ENCODE peak calls at places on chromosome 18, in eight cellular contexts. J is effector memory CD4-positive, alpha-beta T cell; D is BE2C; A is cardiac muscle cell; M is left ventricle myocardium inferior; H is H1; C is mammary epithelial cell; L is GM23338. Z is an unnamed sample. For H3K36me3 and H3K27me3, the result is how much of the 10 kb centered on the place peaks cover.

GRCh38 chr18:58682429-58683069 is 11.3 kb downstream of the MALT1 start:
- DNase-seq in J (no peak), D (peak), A (peak), M (peak), H (no peak), C (peak), L (no peak), Z (no peak)

GRCh38 chr18:49250819-49251388 is 209.5 kb downstream of the DYM start:
- DNase-seq in J (no peak), D (peak), A (peak), M (no peak), H (no peak), C (no peak), L (peak), Z (no peak)

GRCh38 chr18:6414723-6415362 is at the start of gene L3MBTL4:
- DNase-seq in J (no peak), D (no peak), A (peak), M (peak), H (peak), C (peak), L (peak), Z (peak)

GRCh38 chr18:31497711-31498449 is at the start of gene DSG2:
- DNase-seq in J (no peak), D (peak), A (peak), M (peak), H (peak), C (peak), L (peak), Z (peak)

GRCh38 chr18:73840319-73841065 is 307.1 kb downstream of the FBXO15 start:
- DNase-seq in J (no peak), D (no peak), A (no peak), M (no peak), H (no peak), C (no peak), L (no peak), Z (no peak)

GRCh38 chr18:3688682-3689081 is 238.7 kb downstream of the TGIF1 start:
- DNase-seq in J (no peak), D (no peak), A (peak), M (no peak), H (no peak), C (peak), L (peak), Z (no peak)

GRCh38 chr18:494602-494983 is 5.9 kb downstream of the COLEC12 start:
- DNase-seq in J (no peak), D (no peak), A (no peak), M (no peak), H (no peak), C (no peak), L (no peak), Z (no peak)

GRCh38 chr18:3058328-3059191 is 45.6 kb upstream of the LPIN2 start:
- DNase-seq in J (no peak), D (no peak), A (no peak), M (no peak), H (no peak), C (no peak), L (no peak), Z (no peak)

GRCh38 chr18:13800505-13801259 is 23.3 kb upstream of the MC5R start:
- DNase-seq in J (no peak), D (peak), A (peak), M (peak), H (peak), C (peak), L (peak), Z (peak)

GRCh38 chr18:36593641-36594040 is 235.2 kb downstream of the TPGS2 start:
- DNase-seq in J (no peak), D (no peak), A (no peak), M (no peak), H (no peak), C (no peak), L (no peak), Z (no peak)

GRCh38 chr18:23158884-23159820 is 23.9 kb downstream of the CABLES1 start:
- DNase-seq in J (no peak), D (no peak), A (no peak), M (no peak), H (no peak), C (no peak), L (no peak), Z (no peak)

GRCh38 chr18:37450434-37451133 is 115.0 kb downstream of the CELF4 start:
- DNase-seq in J (no peak), D (peak), A (peak), M (no peak), H (peak), C (no peak), L (peak), Z (peak)

GRCh38 chr18:34787931-34788532 is 77.9 kb downstream of the DTNA start:
- DNase-seq in J (no peak), D (peak), A (peak), M (no peak), H (no peak), C (peak), L (peak), Z (peak)

GRCh38 chr18:56238576-56238975 is 399.8 kb downstream of the TXNL1 start:
- DNase-seq in J (no peak), D (no peak), A (no peak), M (no peak), H (no peak), C (no peak), L (peak), Z (no peak)

DNA sequence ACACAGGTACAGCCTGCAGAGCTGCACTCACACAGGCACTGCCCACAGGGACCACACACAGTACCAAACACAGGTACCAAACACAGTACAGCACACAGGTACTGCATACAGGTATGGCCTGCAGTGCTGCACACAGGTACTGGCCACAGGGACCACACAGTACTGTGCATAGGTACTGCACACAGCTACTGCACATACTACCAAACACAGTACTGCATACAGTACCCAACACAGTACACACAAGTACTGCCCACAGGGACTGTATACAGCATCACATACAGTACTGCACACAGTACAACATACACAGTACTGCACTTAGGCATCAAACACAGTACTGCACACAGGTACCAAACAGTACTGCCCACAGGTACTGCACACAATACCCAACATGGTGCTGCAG is 74.3 kb downstream of the ZNF236 start:
- DNase-seq in J (no peak), D (no peak), A (no peak), M (no peak), H (no peak), C (no peak), L (no peak), Z (no peak)
- H3K36me3 ChIP-seq in J (under half), D (under half), A (under half), M (half or more), H (under half), C (under half), L (under half), Z (under half)

GRCh38 chr18:51655327-51655698 is 457.8 kb upstream of the MEX3C start:
- DNase-seq in J (no peak), D (no peak), A (no peak), M (no peak), H (no peak), C (no peak), L (no peak), Z (no peak)
- H3K4me3 ChIP-seq in J (no peak), D (no peak), A (no peak), M (no peak), H (no peak), C (no peak), L (no peak), Z (no peak)

GRCh38 chr18:63775166-63775730 is at the start of gene SERPINB7:
- DNase-seq in J (no peak), D (no peak), A (no peak), M (no peak), H (no peak), C (peak), L (no peak), Z (no peak)

GRCh38 chr18:63773616-63774015 is 1.6 kb upstream of the SERPINB7 start:
- DNase-seq in J (no peak), D (no peak), A (no peak), M (no peak), H (no peak), C (no peak), L (no peak), Z (no peak)

GRCh38 chr18:63779386-63779785 is 4.2 kb downstream of the SERPINB7 start:
- DNase-seq in J (no peak), D (no peak), A (no peak), M (no peak), H (no peak), C (peak), L (no peak), Z (no peak)

GRCh38 chr18:63774511-63774910 is 707 bp upstream of the SERPINB7 start:
- DNase-seq in J (no peak), D (no peak), A (no peak), M (no peak), H (no peak), C (peak), L (no peak), Z (no peak)
- H3K27me3 ChIP-seq in J (under half), D (under half), A (under half), M (under half), H (under half), C (under half), L (under half), Z (under half)

DNA sequence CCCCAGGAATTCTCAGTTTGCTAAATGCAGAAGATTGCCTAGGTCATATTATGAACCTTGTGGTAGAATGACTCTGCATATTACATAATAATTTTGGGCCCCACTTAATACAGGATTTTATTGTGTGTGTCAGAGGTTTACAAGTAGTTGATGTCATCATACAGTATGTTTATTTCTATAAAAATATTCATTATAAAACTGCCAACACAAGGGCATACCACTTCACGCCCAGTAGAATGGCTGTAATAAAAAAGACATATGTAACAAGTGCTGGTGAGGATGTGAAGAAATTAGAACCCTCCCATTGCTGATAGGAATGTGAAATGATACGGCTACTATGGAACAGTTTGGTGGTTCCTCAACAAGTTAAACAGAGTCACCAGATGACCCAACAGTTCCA is 61.4 kb upstream of the TWSG1 start:
- DNase-seq in J (no peak), D (no peak), A (no peak), M (no peak), H (no peak), C (no peak), L (no peak), Z (no peak)
- H3K36me3 ChIP-seq in J (half or more), D (under half), A (under half), M (half or more), H (under half), C (under half), L (under half), Z (under half)

DNA sequence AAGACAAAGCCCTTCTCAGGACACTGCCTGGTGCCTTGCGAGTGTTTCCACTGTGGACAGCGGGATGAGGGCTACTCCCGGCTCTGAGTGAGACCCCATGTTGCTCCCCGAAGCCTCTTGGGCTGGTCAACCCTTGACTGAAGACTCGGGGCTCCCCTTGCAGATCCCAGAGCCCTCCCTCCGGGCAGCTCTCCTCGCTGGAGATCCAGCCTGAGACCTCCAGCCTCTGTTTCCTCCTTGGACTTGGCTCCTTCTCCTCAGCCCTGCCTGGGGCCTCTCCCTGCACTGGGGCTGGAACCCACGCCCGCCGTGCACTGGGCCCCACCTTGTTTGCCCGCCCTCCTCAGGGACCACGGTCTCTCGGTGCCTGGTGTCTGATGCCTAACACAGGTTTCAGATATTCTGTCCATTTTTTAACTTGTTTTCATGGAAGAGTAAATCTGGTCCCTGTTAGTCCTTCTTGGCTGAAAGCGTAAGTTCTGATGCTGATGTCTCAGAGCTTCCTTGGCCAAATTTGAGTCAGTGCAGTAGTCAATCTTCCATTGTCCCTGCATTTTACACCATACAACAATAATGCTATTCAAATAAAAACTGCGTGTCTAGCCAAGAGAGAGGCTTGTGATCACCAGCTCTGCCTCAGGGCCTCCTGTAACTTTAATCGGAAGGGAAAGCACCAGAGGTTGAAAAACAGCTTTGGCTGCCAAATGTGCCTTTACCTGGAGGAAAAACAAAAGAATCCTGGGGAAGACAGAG is 139.3 kb upstream of the CTDP1 start:
- DNase-seq in J (no peak), D (no peak), A (no peak), M (no peak), H (no peak), C (peak), L (no peak), Z (no peak)
- H3K4me3 ChIP-seq in J (no peak), D (no peak), A (no peak), M (no peak), H (no peak), C (no peak), L (no peak), Z (no peak)

DNA sequence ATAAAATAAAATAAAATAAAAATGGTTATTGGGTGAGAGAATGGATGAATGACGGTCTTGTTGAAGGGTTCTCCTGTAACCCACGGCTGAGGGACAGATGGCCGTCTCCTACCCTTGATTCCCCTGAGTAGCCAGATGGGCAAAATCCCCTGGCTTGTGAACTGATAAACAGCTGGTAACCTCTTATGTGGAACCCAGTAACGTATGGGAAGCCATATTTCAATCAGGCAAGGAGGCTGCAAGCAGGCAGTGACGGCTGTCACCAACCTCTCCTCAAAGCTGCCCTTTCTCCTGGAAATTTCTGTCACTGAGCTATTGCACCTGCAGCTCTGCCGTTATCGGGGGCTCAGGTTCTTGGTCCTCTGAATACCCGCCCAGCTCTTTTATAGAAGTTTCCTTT is 165.3 kb upstream of the SMAD2 start:
- DNase-seq in J (no peak), D (no peak), A (no peak), M (no peak), H (no peak), C (no peak), L (no peak), Z (no peak)
- H3K27me3 ChIP-seq in J (under half), D (under half), A (under half), M (under half), H (under half), C (under half), L (under half), Z (under half)

Z was measured in H7.